ENCODE peak calls at places on chromosomes 4 and X, in four cellular contexts. O, V, G and R are unnamed samples.

GRCh38 chr4:125591290-125591689 is 276.5 kb downstream of the FAT4 start:
- DNase-seq in G (no peak), O (no peak), V (no peak), R (no peak)

GRCh38 chrX:12076046-12076445 is 62.2 kb upstream of the FRMPD4 start:
- DNase-seq in O (no peak), G (no peak), V (no peak), R (no peak)

GRCh38 chr4:7675136-7675535 is 240.4 kb upstream of the PSAPL1 start:
- DNase-seq in O (no peak), V (no peak), G (no peak), R (no peak)

GRCh38 chrX:4263005-4263404 is 549.6 kb upstream of the PRKX start:
- DNase-seq in V (no peak), O (peak; percentile 1), G (no peak), R (no peak)

GRCh38 chr4:114021445-114021844 is 42.0 kb upstream of the ARSJ start:
- DNase-seq in O (no peak), V (no peak), G (no peak), R (no peak)

GRCh38 chr4:173525118-173526033 is 4.7 kb downstream of the HAND2 start:
- DNase-seq in O (no peak), G (no peak), V (no peak), R (no peak)

GRCh38 chr4:48311896-48312295 is 29.4 kb upstream of the SLAIN2 start:
- DNase-seq in V (no peak), O (no peak), G (no peak), R (no peak)

GRCh38 chr4:74202062-74202586 is 44.2 kb downstream of the MTHFD2L start:
- DNase-seq in O (no peak), G (no peak), V (no peak), R (no peak)

GRCh38 chrX:134803551-134804183 is 145.4 kb upstream of the PLAC1 start:
- DNase-seq in O (no peak), G (no peak), V (peak; percentile 60), R (no peak)

GRCh38 chr4:68256284-68256683 is 10.8 kb upstream of the TMPRSS11B start:
- DNase-seq in O (no peak), G (no peak), V (no peak), R (no peak)

GRCh38 chrX:1614927-1615326 is at the start of gene ASMT:
- DNase-seq in O (no peak), G (no peak), V (no peak), R (no peak)

GRCh38 chr4:122764071-122764807 is 31.7 kb downstream of the BBS12 start:
- DNase-seq in V (no peak), O (peak; percentile 47), G (no peak), R (no peak)

GRCh38 chr4:170666909-170667308 is 577.2 kb upstream of the AADAT start:
- DNase-seq in V (no peak), O (no peak), G (no peak), R (no peak)

GRCh38 chr4:99810536-99810935 is 6.1 kb upstream of the DAPP1 start:
- DNase-seq in V (no peak), G (no peak), O (no peak), R (no peak)

GRCh38 chr4:81632581-81633247 is 161.0 kb upstream of the RASGEF1B start:
- DNase-seq in O (peak; percentile 88), V (no peak), G (no peak), R (no peak)

GRCh38 chrX:149877636-149878035 is 3.3 kb upstream of the MAGEA8 start:
- DNase-seq in V (no peak), O (no peak), G (no peak), R (no peak)

GRCh38 chr4:188905248-188905647 is 766.0 kb downstream of the TRIML1 start:
- DNase-seq in O (no peak), G (no peak), V (no peak), R (no peak)

GRCh38 chr4:84470204-84470785 is 28.8 kb downstream of the NKX6-1 start:
- DNase-seq in O (peak; percentile 2), G (peak; percentile 25), V (no peak), R (no peak)

GRCh38 chr4:167021545-167022155 is 212.6 kb downstream of the SPOCK3 start:
- DNase-seq in O (peak; percentile 46), V (peak; percentile 22), G (peak; percentile 78), R (peak; percentile 73)

GRCh38 chr4:98827661-98828060 is 101.3 kb downstream of the EIF4E start:
- DNase-seq in V (no peak), G (no peak), O (no peak), R (no peak)

GRCh38 chrX:28058906-28059305 is 77.7 kb upstream of the DCAF8L1 start:
- DNase-seq in O (no peak), V (no peak), G (no peak), R (no peak)

GRCh38 chrX:10259716-10260115 is 102.9 kb downstream of the CLCN4 start:
- DNase-seq in V (no peak), O (no peak), G (no peak), R (no peak)

GRCh38 chr4:42653606-42654560 is 3.0 kb downstream of the ATP8A1 start:
- DNase-seq in G (no peak), O (no peak), V (no peak), R (no peak)

GRCh38 chr4:25919676-25920075 is 5.7 kb downstream of the SMIM20 start:
- DNase-seq in V (no peak), G (no peak), O (no peak), R (no peak)